ENCODE peak calls at places on chromosomes 2 and 18, in six cellular contexts. R, D, S, P, J and Q are unnamed samples.

GRCh38 chr18:37631422-37631821 is 65.8 kb upstream of the CELF4 start:
- DNase-seq in R (no peak), D (no peak), S (no peak), P (no peak), J (no peak), Q (no peak)

GRCh38 chr2:75808793-75809535 is 98.2 kb upstream of the GCFC2 start:
- DNase-seq in R (no peak), D (no peak), S (no peak), P (no peak), J (no peak), Q (no peak)

GRCh38 chr2:101725515-101726192 is 28.1 kb downstream of the MAP4K4 start:
- DNase-seq in R (no peak), D (peak; percentile 24), S (peak; percentile 68), P (no peak), J (no peak), Q (no peak)

GRCh38 chr2:85511008-85511895 is 27.7 kb upstream of the MAT2A start:
- DNase-seq in R (no peak), D (no peak), S (no peak), P (no peak), J (no peak), Q (peak; percentile 75)

GRCh38 chr2:233198026-233198425 is 53.4 kb upstream of the ATG16L1 start:
- DNase-seq in R (no peak), D (no peak), S (no peak), P (no peak), J (no peak), Q (no peak)

GRCh38 chr2:109648041-109648527 is 33.9 kb downstream of the SOWAHC start:
- DNase-seq in R (no peak), D (no peak), S (no peak), P (no peak), J (no peak), Q (no peak)

GRCh38 chr2:196316050-196316430 is 144.7 kb upstream of the STK17B start:
- DNase-seq in R (no peak), D (no peak), S (no peak), P (no peak), J (no peak), Q (no peak)

GRCh38 chr2:224210495-224211472 is 171.7 kb upstream of the SERPINE2 start:
- DNase-seq in R (no peak), D (no peak), S (no peak), P (no peak), J (no peak), Q (no peak)

GRCh38 chr2:26230806-26231205 is 13.6 kb downstream of the HADHA start:
- DNase-seq in R (no peak), D (no peak), S (no peak), P (no peak), J (no peak), Q (no peak)

GRCh38 chr2:20217041-20217970 is 7.6 kb downstream of the SDC1 start:
- DNase-seq in R (no peak), D (no peak), S (peak; percentile 41), P (no peak), J (no peak), Q (no peak)

GRCh38 chr18:33541316-33541715 is 36.7 kb upstream of the ASXL3 start:
- DNase-seq in R (no peak), D (no peak), S (no peak), P (no peak), J (no peak), Q (no peak)

GRCh38 chr2:20141056-20141762 is 83.7 kb downstream of the SDC1 start:
- DNase-seq in R (peak; percentile 95), D (peak; percentile 25), S (no peak), P (peak; percentile 61), J (no peak), Q (peak; percentile 94)

GRCh38 chr2:11398710-11399109 is 54.3 kb upstream of the ROCK2 start:
- DNase-seq in R (no peak), D (no peak), S (no peak), P (no peak), J (no peak), Q (no peak)

GRCh38 chr18:55753643-55754255 is 165.8 kb upstream of the TCF4 start:
- DNase-seq in R (peak; percentile 7), D (no peak), S (no peak), P (no peak), J (no peak), Q (peak; percentile 40)

GRCh38 chr2:235666240-235666781 is 172.5 kb downstream of the AGAP1 start:
- DNase-seq in R (peak; percentile 54), D (no peak), S (peak; percentile 33), P (peak; percentile 77), J (no peak), Q (peak; percentile 74)

GRCh38 chr2:209790066-209790728 is 18.6 kb downstream of the UNC80 start:
- DNase-seq in R (no peak), D (no peak), S (peak; percentile 27), P (no peak), J (no peak), Q (no peak)

GRCh38 chr18:50614838-50615237 is 55.0 kb downstream of the MAPK4 start:
- DNase-seq in R (no peak), D (no peak), S (peak; percentile 56), P (peak; percentile 98), J (no peak), Q (no peak)

GRCh38 chr2:120218181-120218580 is 5.0 kb downstream of the TMEM185B start:
- DNase-seq in R (no peak), D (no peak), S (peak; percentile 37), P (no peak), J (no peak), Q (no peak)

GRCh38 chr2:219441451-219442205 is 7.0 kb downstream of the SPEG start:
- DNase-seq in R (peak; percentile 64), D (peak; percentile 94), S (peak; percentile 62), P (no peak), J (no peak), Q (no peak)

GRCh38 chr2:66488946-66489345 is 54.0 kb downstream of the MEIS1 start:
- DNase-seq in R (no peak), D (no peak), S (no peak), P (no peak), J (no peak), Q (peak; percentile 71)

GRCh38 chr18:48404707-48405106 is 4.5 kb downstream of the ZBTB7C start:
- DNase-seq in R (no peak), D (no peak), S (no peak), P (no peak), J (no peak), Q (no peak)

GRCh38 chr2:6602471-6602870 is 263.2 kb downstream of the CMPK2 start:
- DNase-seq in R (no peak), D (no peak), S (peak; percentile 4), P (no peak), J (no peak), Q (no peak)

GRCh38 chr2:212548459-212548815 is 9.8 kb upstream of the ERBB4 start:
- DNase-seq in R (no peak), D (no peak), S (no peak), P (peak; percentile 42), J (no peak), Q (peak; percentile 54)

GRCh38 chr2:111239107-111239506 is 118.4 kb downstream of the BCL2L11 start:
- DNase-seq in R (no peak), D (no peak), S (no peak), P (no peak), J (no peak), Q (no peak)

GRCh38 chr18:47895565-47896250 is 34.8 kb downstream of the SMAD2 start:
- DNase-seq in R (no peak), D (no peak), S (no peak), P (peak; percentile 19), J (no peak), Q (no peak)

GRCh38 chr2:11621465-11621864 is 48.5 kb downstream of the NTSR2 start:
- DNase-seq in R (no peak), D (no peak), S (no peak), P (no peak), J (no peak), Q (no peak)

GRCh38 chr18:70030728-70031127 is 83.1 kb upstream of the CD226 start:
- DNase-seq in R (no peak), D (no peak), S (no peak), P (no peak), J (no peak), Q (no peak)

DNA sequence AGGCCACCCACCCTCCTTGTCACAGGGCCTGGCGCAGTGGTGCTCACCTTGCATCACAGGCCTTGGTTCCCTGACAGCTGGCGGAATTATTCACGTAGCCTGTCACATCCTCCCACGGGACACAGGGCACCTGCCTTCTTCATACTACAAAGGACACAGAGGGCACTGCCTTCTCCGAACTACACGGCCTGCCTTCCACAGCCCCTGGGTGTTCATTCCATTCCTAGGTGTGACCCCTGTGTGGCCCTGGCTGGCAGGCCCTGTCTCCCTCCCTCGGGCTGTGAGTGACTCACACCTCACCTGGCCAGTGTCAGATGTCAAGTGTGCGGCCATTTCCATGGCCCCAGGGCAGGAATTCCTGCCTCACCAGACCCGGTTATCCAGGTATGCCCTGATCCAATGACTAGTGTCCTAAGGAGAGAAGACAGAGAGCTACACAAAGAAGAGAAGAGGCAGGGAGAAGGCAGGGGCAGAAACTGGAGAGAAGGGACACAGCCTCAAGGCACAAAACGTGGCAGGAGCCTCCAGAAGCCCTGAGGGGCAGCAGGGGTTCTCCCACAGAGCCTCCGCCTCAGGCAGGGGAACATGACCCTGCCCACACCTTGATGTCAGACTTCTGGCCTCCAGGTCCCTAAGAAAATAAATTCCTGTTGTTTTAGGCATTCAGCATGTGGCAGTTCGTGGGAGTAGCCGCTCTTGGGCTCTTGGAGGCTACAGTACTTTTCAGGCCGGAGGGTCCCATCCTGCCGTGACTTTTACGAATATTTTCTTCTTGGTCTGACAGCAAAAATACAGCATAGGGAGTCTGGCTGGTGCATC is 43.4 kb downstream of the MBP start:
- DNase-seq in R (no peak), D (no peak), S (no peak), P (no peak), J (no peak), Q (no peak)
- TF ChIP-seq MYC in R (no peak), D (no peak), S (no peak), P (no peak), J (no peak), Q (no peak)

GRCh38 chr2:23386422-23387220 is 1.6 kb downstream of the KLHL29 start:
- DNase-seq in R (peak; percentile 35), D (no peak), S (no peak), P (no peak), J (no peak), Q (peak; percentile 24)

GRCh38 chr2:23385748-23386421 is 906 bp downstream of the KLHL29 start:
- DNase-seq in R (peak; percentile 65), D (no peak), S (no peak), P (no peak), J (no peak), Q (peak; percentile 27)

GRCh38 chr2:23387221-23387550 is 2.2 kb downstream of the KLHL29 start:
- DNase-seq in R (no peak), D (no peak), S (no peak), P (no peak), J (no peak), Q (no peak)

GRCh38 chr2:23384551-23385349 is at the start of gene KLHL29:
- DNase-seq in R (peak; percentile 89), D (peak; percentile 91), S (no peak), P (no peak), J (no peak), Q (peak; percentile 50)

GRCh38 chr2:23385351-23385747 is 370 bp downstream of the KLHL29 start:
- DNase-seq in R (peak; percentile 76), D (no peak), S (no peak), P (no peak), J (no peak), Q (peak; percentile 37)
- TF ChIP-seq MYC in R (no peak), D (no peak), S (no peak), P (no peak), J (no peak), Q (no peak)

GRCh38 chr2:161273038-161273760 is 35.0 kb upstream of the PSMD14 start:
- DNase-seq in R (peak; percentile 12), D (peak; percentile 43), S (peak; percentile 76), P (peak; percentile 64), J (peak; percentile 23), Q (peak; percentile 72)
- TF ChIP-seq MYC in R (no peak), D (no peak), S (no peak), P (no peak), J (no peak), Q (no peak)

GRCh38 chr18:74226156-74226555 is 65.6 kb downstream of the CYB5A start:
- DNase-seq in R (no peak), D (no peak), S (no peak), P (no peak), J (no peak), Q (no peak)
- TF ChIP-seq MYC in R (no peak), D (no peak), S (no peak), P (no peak), J (no peak), Q (no peak)